ENCODE peak calls at places on chromosomes 12 and 14, in ten cellular contexts. P is NCI-H510A; I is Caki2; A is NCI-H2029; Q is psoas muscle; V is HCT116; G is LoVo; F is stimulated activated CD8-positive, alpha-beta memory T cell treated with anti-CD3 and anti-CD28 coated beads, Interleukin-7, amount 100 ng/mL, for 48 hours; C is AML-193; X is HL-60. R is an unnamed sample.
A peak's percentile ranks its signal among the peaks of the same experiment; 100 is the strongest.

GRCh38 chr12:110733089-110733715 is 9.5 kb downstream of the PPP1CC start:
- DNase-seq in Q (no peak), V (no peak), C (no peak), A (no peak), I (no peak), P (no peak), G (no peak), F (no peak), X (no peak), R (no peak)

GRCh38 chr12:64404470-64405446 is 566 bp downstream of the XPOT start:
- DNase-seq in V (no peak), I (peak; percentile 82), A (peak; percentile 54), X (peak; percentile 57), Q (no peak), G (peak; percentile 86), F (peak; percentile 65), C (peak; percentile 59), P (peak; percentile 45), R (peak; percentile 23)

GRCh38 chr14:104131968-104132732 is 6.2 kb upstream of the KIF26A start:
- DNase-seq in Q (peak; percentile 38), A (no peak), C (no peak), P (no peak), F (no peak), I (no peak), X (no peak), V (no peak), G (no peak), R (no peak)

GRCh38 chr14:83355609-83356008 is 1822.0 kb upstream of the SEL1L start:
- DNase-seq in V (no peak), C (no peak), Q (no peak), A (no peak), X (no peak), G (no peak), I (no peak), F (no peak), P (no peak), R (no peak)

GRCh38 chr14:58815781-58816297 is 178.1 kb downstream of the DACT1 start:
- DNase-seq in I (no peak), X (no peak), Q (no peak), A (no peak), P (no peak), V (no peak), G (no peak), C (no peak), F (no peak), R (no peak)

GRCh38 chr12:40106202-40106533 is 287 bp upstream of the SLC2A13 start:
- DNase-seq in V (no peak), P (no peak), G (no peak), C (no peak), A (no peak), I (no peak), F (no peak), X (no peak), Q (no peak), R (no peak)

GRCh38 chr12:99087278-99087677 is 442.2 kb downstream of the APAF1 start:
- DNase-seq in F (no peak), Q (no peak), C (no peak), G (no peak), V (no peak), P (no peak), A (peak; percentile 93), X (no peak), I (peak; percentile 55), R (peak; percentile 1)

GRCh38 chr14:95516554-95517209 is at the start of gene SYNE3:
- DNase-seq in Q (peak; percentile 82), G (peak; percentile 40), X (no peak), A (no peak), C (no peak), V (no peak), P (no peak), F (no peak), I (no peak), R (no peak)

GRCh38 chr14:99280041-99280731 is 8.2 kb upstream of the BCL11B start:
- DNase-seq in C (no peak), G (no peak), Q (no peak), X (no peak), I (no peak), A (no peak), F (no peak), P (no peak), V (no peak), R (no peak)

GRCh38 chr14:54344445-54344844 is 52.4 kb upstream of the CDKN3 start:
- DNase-seq in F (no peak), P (no peak), V (no peak), G (no peak), I (no peak), X (no peak), A (no peak), C (no peak), Q (no peak), R (no peak)

GRCh38 chr12:10031771-10032175 is 1.3 kb downstream of the CLEC9A start:
- DNase-seq in F (no peak), Q (no peak), G (no peak), P (no peak), V (no peak), I (no peak), X (no peak), A (no peak), C (no peak), R (peak; percentile 11)

GRCh38 chr12:1914116-1914911 is 4.1 kb downstream of the CACNA2D4 start:
- DNase-seq in G (no peak), P (no peak), X (no peak), Q (no peak), V (no peak), F (no peak), C (no peak), I (no peak), A (no peak), R (no peak)